ENCODE peak calls at places on chromosome 1, in four cellular contexts. N is WTC11, C is SK-N-SH, X is GM12878. O is an unnamed sample.

GRCh38 chr1:198015317-198015716 is 98.1 kb downstream of the LHX9 start:
- DNase-seq in N (no peak), X (no peak), C (no peak), O (no peak)

GRCh38 chr1:247906504-247907047 is 11.2 kb downstream of the OR2W3 start:
- DNase-seq in C (no peak), X (no peak), N (no peak), O (peak)

GRCh38 chr1:202037706-202038296 is 27.4 kb downstream of the ELF3 start:
- DNase-seq in X (no peak), C (no peak), N (no peak), O (no peak)

GRCh38 chr1:167529829-167530474 is 11.6 kb upstream of the CD247 start:
- DNase-seq in X (no peak), N (no peak), C (peak), O (no peak)

GRCh38 chr1:99662581-99663208 is 16.8 kb downstream of the PALMD start:
- DNase-seq in X (no peak), C (no peak), N (no peak), O (no peak)

GRCh38 chr1:182731852-182732575 is 47.6 kb upstream of the RGS8 start:
- DNase-seq in X (no peak), N (no peak), C (no peak), O (no peak)

GRCh38 chr1:191206808-191207207 is 729.1 kb upstream of the BRINP3 start:
- DNase-seq in C (no peak), N (no peak), X (no peak), O (no peak)

GRCh38 chr1:201461193-201461657 is 7.8 kb downstream of the PHLDA3 start:
- DNase-seq in C (no peak), X (no peak), N (no peak), O (peak)

GRCh38 chr1:88917321-88918025 is 26.1 kb upstream of the GTF2B start:
- DNase-seq in C (no peak), X (no peak), N (no peak), O (no peak)

GRCh38 chr1:208526726-208527125 is 282.5 kb upstream of the PLXNA2 start:
- DNase-seq in X (no peak), C (no peak), N (no peak), O (no peak)

GRCh38 chr1:170765712-170766330 is 101.9 kb downstream of the PRRX1 start:
- DNase-seq in X (no peak), C (no peak), N (no peak), O (no peak)

GRCh38 chr1:2003564-2004131 is at the start of gene CFAP74:
- DNase-seq in X (no peak), N (peak), C (peak), O (peak)

GRCh38 chr1:2271134-2271785 is 43.1 kb downstream of the SKI start:
- DNase-seq in C (no peak), N (no peak), X (no peak), O (no peak)

GRCh38 chr1:56278052-56278451 is 301.3 kb downstream of the PLPP3 start:
- DNase-seq in C (no peak), X (no peak), N (no peak), O (no peak)

GRCh38 chr1:186511761-186512637 is 51.1 kb upstream of the PDC start:
- DNase-seq in N (no peak), X (no peak), C (no peak), O (no peak)

GRCh38 chr1:28370220-28371010 is 875 bp downstream of the PHACTR4 start:
- DNase-seq in N (no peak), C (peak), X (no peak), O (no peak)

GRCh38 chr1:65156910-65157545 is 9.0 kb downstream of the AK4 start:
- DNase-seq in N (no peak), X (no peak), C (no peak), O (no peak)

GRCh38 chr1:208163542-208163941 is 80.6 kb downstream of the PLXNA2 start:
- DNase-seq in N (no peak), X (no peak), C (no peak), O (no peak)

GRCh38 chr1:207309775-207310273 is 11.7 kb upstream of the CD55 start:
- DNase-seq in X (no peak), C (no peak), N (no peak), O (no peak)

GRCh38 chr1:168116327-168116799 is 20.4 kb downstream of the GPR161 start:
- DNase-seq in C (no peak), X (no peak), N (no peak), O (no peak)

GRCh38 chr1:166588741-166589140 is 250.5 kb upstream of the POGK start:
- DNase-seq in N (no peak), C (no peak), X (no peak), O (no peak)

GRCh38 chr1:30609336-30610280 is 113.8 kb downstream of the MATN1 start:
- DNase-seq in N (no peak), C (no peak), X (no peak), O (no peak)

GRCh38 chr1:222919478-222919865 is 104.6 kb downstream of the DISP1 start:
- DNase-seq in N (no peak), X (no peak), C (no peak), O (no peak)

GRCh38 chr1:21064057-21064456 is 112.6 kb downstream of the EIF4G3 start:
- DNase-seq in C (peak), N (no peak), X (no peak), O (no peak)

GRCh38 chr1:113557176-113557575 is 166.9 kb downstream of the MAGI3 start:
- DNase-seq in C (no peak), N (no peak), X (no peak), O (no peak)

GRCh38 chr1:178282949-178283367 is 189.1 kb downstream of the RASAL2 start:
- DNase-seq in C (peak), X (no peak), N (no peak), O (no peak)

DNA sequence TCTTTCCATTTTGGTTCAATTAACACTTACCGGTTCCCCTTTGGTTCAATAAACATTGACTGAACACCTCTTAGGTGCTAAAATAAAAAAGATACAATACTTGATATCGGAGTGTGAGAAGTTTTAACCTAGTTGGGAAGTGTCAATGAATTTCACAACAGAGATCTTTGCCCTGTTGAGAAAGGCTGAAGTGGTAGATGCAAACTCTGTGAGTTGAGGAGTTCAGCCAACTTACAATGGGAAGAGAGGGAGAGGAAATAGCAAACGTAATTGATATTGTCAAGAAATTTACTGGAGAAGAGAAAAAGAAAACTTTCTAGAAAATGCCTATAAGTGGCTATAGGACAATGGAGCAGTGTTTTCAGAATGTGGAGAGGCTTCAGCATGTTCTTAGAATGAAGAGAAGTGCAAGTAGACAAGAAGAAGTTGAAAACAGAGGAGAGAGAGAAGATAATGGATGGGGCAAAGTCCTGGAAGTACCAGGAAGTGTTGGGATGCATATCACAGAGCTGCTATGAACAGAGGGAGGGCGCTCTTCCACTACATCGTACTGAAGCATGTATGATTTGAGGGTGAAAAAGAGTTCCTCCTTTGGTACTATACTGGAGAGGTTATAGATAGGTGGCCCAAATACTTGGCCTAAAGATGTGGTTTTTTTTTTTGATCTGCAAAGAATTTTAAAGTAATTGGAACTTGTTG is 48.9 kb downstream of the MEF2D start:
- DNase-seq in X (no peak), C (no peak), N (no peak), O (no peak)
- TF ChIP-seq USF1 in X (no peak), C (no peak), N (no peak), O (no peak)

GRCh38 chr1:41400235-41400634 is 39.0 kb downstream of the FOXO6 start:
- DNase-seq in C (no peak), X (no peak), N (no peak), O (no peak)

GRCh38 chr1:41408691-41409090 is 47.5 kb downstream of the FOXO6 start:
- DNase-seq in C (no peak), X (no peak), N (no peak), O (no peak)

GRCh38 chr1:41401899-41402298 is 40.7 kb downstream of the FOXO6 start:
- DNase-seq in C (no peak), N (no peak), X (no peak), O (no peak)

GRCh38 chr1:41407666-41408252 is 46.5 kb downstream of the FOXO6 start:
- DNase-seq in X (no peak), N (no peak), C (no peak), O (no peak)

GRCh38 chr1:41404308-41404755 is 43.1 kb downstream of the FOXO6 start:
- DNase-seq in N (peak), X (no peak), C (peak), O (no peak)
- TF ChIP-seq USF1 in N (no peak), X (no peak), C (no peak), O (no peak)

DNA sequence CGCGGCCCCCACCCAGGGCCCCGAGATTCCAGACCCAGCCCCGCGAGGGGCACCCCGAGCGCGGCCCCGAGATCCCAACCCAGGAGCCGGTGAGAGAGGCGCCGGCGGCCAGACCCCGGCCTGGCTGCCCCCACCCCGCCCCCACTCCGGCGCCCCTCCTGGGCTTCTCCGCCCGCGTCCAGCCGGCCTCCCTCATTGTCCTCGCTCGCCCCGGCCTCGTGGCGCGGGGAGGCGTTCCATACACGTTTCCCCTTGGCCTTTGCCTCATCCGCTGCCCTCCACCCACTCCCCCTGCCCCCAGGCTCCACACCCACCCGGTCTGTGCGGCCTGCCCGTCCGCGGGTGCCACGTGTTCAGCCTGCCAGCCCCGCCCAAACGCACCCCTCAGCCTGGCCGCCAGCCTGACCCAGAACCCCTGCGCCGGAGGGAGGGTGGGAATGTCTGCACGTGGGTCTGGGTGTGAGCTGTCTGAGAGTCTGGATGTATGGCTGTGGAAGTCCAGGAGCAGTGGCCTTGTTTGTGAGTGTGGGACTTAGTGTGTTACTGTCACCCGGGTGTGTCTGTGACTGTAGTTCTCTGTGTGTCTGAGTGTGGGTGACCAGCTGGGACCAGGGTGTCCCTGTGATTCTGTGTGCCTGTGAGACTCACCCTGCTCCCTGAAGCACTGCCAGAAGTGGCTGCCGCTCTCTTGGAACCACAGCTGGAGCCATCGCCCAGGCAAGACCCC is 681 bp downstream of the B4GALT2 start:
- DNase-seq in X (no peak), C (peak), N (peak), O (peak)
- TF ChIP-seq USF1 in X (peak), C (peak), N (peak), O (peak)

GRCh38 chr1:10911274-10912166 is 100.9 kb upstream of the TARDBP start:
- DNase-seq in X (no peak), N (no peak), C (peak), O (no peak)
- TF ChIP-seq USF1 in X (no peak), N (no peak), C (no peak), O (peak)

DNA sequence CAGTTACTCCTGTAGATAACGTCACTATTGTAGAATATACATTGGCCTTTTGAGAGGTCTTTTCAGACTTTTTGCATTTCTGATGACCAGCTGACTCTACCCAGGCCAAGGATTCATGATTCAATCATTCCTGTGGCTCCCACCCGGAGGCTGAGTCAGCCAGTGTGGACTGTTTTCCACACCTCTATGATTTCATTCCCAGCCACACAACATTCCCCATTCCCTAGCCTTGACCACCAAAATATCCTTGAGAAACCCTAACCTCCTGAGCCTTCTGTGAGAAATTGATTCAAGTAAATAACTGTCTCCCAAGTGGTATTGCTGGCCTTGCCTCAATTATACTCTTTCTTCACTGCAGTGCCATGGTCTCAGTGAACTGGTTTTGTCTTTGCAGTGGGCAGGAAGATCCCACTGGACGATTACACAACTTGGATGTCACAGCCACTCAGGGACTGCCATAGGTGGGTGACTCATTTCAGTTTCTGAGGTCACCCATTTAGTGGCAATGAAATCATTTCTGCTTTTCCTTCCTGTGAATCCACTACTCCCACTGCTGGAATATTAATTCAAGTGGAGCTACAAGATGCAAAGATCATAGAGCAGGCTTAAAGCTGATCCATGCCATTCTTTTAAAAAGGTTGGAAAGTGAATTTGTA is 518.6 kb upstream of the ZP4 start:
- DNase-seq in X (no peak), N (no peak), C (no peak), O (no peak)
- TF ChIP-seq USF1 in X (no peak), N (no peak), C (no peak), O (no peak)

GRCh38 chr1:26775666-26776065 is 12.1 kb upstream of the PIGV start:
- DNase-seq in X (no peak), N (no peak), C (no peak), O (no peak)

GRCh38 chr1:26782521-26783212 is 5.1 kb upstream of the PIGV start:
- DNase-seq in X (no peak), C (no peak), N (no peak), O (no peak)

GRCh38 chr1:26780344-26780957 is 7.3 kb upstream of the PIGV start:
- DNase-seq in N (no peak), C (no peak), X (no peak), O (no peak)

GRCh38 chr1:26781206-26781825 is 6.4 kb upstream of the PIGV start:
- DNase-seq in X (no peak), N (no peak), C (no peak), O (no peak)

DNA sequence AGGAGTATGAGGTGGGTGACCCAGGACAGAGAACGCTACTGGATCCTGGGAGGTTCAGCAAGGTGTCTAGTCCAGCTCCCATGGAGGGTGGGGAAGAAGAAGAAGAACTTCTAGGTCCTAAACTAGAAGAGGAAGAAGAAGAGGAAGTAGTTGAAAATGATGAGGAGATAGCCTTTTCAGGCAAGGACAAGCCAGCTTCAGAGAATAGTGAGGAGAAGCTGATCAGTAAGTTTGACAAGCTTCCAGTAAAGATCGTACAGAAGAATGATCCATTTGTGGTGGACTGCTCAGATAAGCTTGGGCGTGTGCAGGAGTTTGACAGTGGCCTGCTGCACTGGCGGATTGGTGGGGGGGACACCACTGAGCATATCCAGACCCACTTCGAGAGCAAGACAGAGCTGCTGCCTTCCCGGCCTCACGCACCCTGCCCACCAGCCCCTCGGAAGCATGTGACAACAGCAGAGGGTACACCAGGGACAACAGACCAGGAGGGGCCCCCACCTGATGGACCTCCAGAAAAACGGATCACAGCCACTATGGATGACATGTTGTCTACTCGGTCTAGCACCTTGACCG is 8.6 kb upstream of the PIGV start:
- DNase-seq in C (no peak), N (no peak), X (no peak), O (no peak)
- TF ChIP-seq USF1 in C (no peak), N (no peak), X (no peak), O (no peak)

GRCh38 chr1:196143602-196144342 is 464.5 kb downstream of the KCNT2 start:
- DNase-seq in N (peak), C (no peak), X (no peak), O (no peak)

GRCh38 chr1:196142111-196142510 is 466.1 kb downstream of the KCNT2 start:
- DNase-seq in N (no peak), C (no peak), X (no peak), O (no peak)

GRCh38 chr1:196147530-196147929 is 460.7 kb downstream of the KCNT2 start:
- DNase-seq in C (no peak), N (no peak), X (no peak), O (no peak)

GRCh38 chr1:196148367-196148970 is 459.8 kb downstream of the KCNT2 start:
- DNase-seq in X (no peak), C (peak), N (no peak), O (peak)

DNA sequence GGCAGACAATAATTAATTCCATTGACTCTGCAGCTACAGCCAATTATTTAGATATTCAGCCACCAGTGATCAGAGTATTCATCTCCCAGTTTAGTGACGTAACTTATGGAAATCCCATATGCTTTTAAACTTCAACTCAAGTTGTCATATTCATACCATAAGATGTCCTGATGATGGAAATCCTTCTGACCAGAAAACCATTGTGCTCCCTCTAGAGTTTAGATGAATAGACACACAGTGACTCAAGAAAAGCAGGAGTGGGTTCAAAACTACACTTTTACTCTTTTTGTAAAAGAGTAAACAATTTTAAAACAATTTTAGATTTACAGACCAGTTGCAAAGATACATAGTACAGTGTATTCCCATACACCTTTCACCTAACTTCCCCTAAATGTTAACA is 463.7 kb downstream of the KCNT2 start:
- DNase-seq in C (no peak), X (no peak), N (no peak), O (no peak)
- TF ChIP-seq USF1 in C (no peak), X (no peak), N (no peak), O (no peak)

O was measured in K562.